ENCODE peak calls at places on chromosomes 13 and 19, in six cellular contexts. A, I, Y, J, S and V are unnamed samples. For H3K4me1, the result is how much of the 10 kb centered on the place peaks cover.

GRCh38 chr13:44197791-44198770 is 175.5 kb upstream of the SERP2 start:
- DNase-seq in I (no peak), S (peak), J (no peak), A (peak), Y (no peak), V (no peak)

GRCh38 chr13:79533781-79534400 is 52.9 kb downstream of the NDFIP2 start:
- DNase-seq in A (peak), J (no peak), S (no peak), I (no peak), Y (no peak), V (no peak)

GRCh38 chr19:32809754-32810153 is 59.8 kb downstream of the SLC7A9 start:
- DNase-seq in Y (no peak), A (no peak), J (no peak), I (no peak), S (no peak), V (no peak)

GRCh38 chr19:38551450-38551813 is 66.3 kb downstream of the MAP4K1 start:
- DNase-seq in Y (no peak), J (no peak), I (no peak), S (no peak), A (no peak), V (no peak)

GRCh38 chr19:33394006-33394722 is 20.7 kb downstream of the CEBPG start:
- DNase-seq in A (peak), S (peak), I (no peak), J (no peak), Y (peak), V (peak)

GRCh38 chr19:15417699-15418098 is 1.1 kb downstream of the AKAP8L start:
- DNase-seq in Y (no peak), S (peak), J (no peak), A (peak), I (peak), V (no peak)

GRCh38 chr19:49818691-49819331 is 722 bp downstream of the MED25 start:
- DNase-seq in A (no peak), S (no peak), Y (peak), J (no peak), I (no peak), V (no peak)

GRCh38 chr13:21538753-21539152 is 65.2 kb downstream of the MICU2 start:
- DNase-seq in A (no peak), S (no peak), Y (no peak), J (no peak), I (no peak), V (no peak)

GRCh38 chr13:33272531-33273124 is 12.9 kb downstream of the STARD13 start:
- DNase-seq in Y (no peak), S (peak), J (no peak), A (no peak), I (no peak), V (no peak)

GRCh38 chr13:109479534-109479933 is 306.8 kb downstream of the IRS2 start:
- DNase-seq in J (no peak), I (no peak), Y (no peak), S (no peak), A (no peak), V (no peak)

GRCh38 chr19:41373993-41374392 is 2.3 kb upstream of the TMEM91 start:
- DNase-seq in A (peak), J (no peak), S (no peak), Y (peak), I (no peak), V (peak)

GRCh38 chr13:101917475-101917810 is 465.0 kb downstream of the ITGBL1 start:
- DNase-seq in S (no peak), A (no peak), Y (no peak), J (no peak), I (no peak), V (no peak)

GRCh38 chr13:53405616-53406015 is 377.0 kb downstream of the OLFM4 start:
- DNase-seq in A (no peak), Y (no peak), I (peak), S (no peak), J (no peak), V (no peak)

GRCh38 chr19:38718747-38719543 is 25.3 kb downstream of the CAPN12 start:
- DNase-seq in Y (no peak), I (peak), S (no peak), J (no peak), A (peak), V (peak)

GRCh38 chr19:41589371-41589770 is 13.4 kb downstream of the CEACAM21 start:
- DNase-seq in Y (no peak), S (no peak), J (no peak), I (no peak), A (no peak), V (no peak)

GRCh38 chr13:111429064-111429558 is 108.7 kb downstream of the TEX29 start:
- DNase-seq in Y (no peak), I (peak), S (peak), A (peak), J (peak), V (no peak)

GRCh38 chr19:4393947-4394590 is 6.3 kb downstream of the SH3GL1 start:
- DNase-seq in I (peak), S (no peak), A (peak), Y (no peak), J (no peak), V (no peak)
- H3K4me1 ChIP-seq in I (under half), S (under half), A (under half), Y (under half), J (under half), V (under half)

GRCh38 chr19:43331435-43332010 is 22.0 kb upstream of the CD177 start:
- DNase-seq in A (no peak), Y (no peak), I (no peak), J (no peak), S (no peak), V (no peak)
- H3K4me1 ChIP-seq in A (under half), Y (under half), I (under half), J (under half), S (under half), V (under half)

GRCh38 chr19:47310323-47310722 is 662 bp downstream of the C5AR1 start:
- DNase-seq in J (no peak), A (no peak), S (no peak), I (no peak), Y (no peak), V (no peak)

GRCh38 chr19:47309608-47310007 is at the start of gene C5AR1:
- DNase-seq in J (no peak), S (no peak), I (no peak), Y (no peak), A (no peak), V (peak)

GRCh38 chr19:47312366-47313006 is 2.8 kb downstream of the C5AR1 start:
- DNase-seq in S (no peak), Y (no peak), J (no peak), A (no peak), I (no peak), V (no peak)

GRCh38 chr19:47309038-47309437 is 623 bp upstream of the C5AR1 start:
- DNase-seq in J (no peak), S (no peak), I (no peak), A (peak), Y (no peak), V (peak)

DNA sequence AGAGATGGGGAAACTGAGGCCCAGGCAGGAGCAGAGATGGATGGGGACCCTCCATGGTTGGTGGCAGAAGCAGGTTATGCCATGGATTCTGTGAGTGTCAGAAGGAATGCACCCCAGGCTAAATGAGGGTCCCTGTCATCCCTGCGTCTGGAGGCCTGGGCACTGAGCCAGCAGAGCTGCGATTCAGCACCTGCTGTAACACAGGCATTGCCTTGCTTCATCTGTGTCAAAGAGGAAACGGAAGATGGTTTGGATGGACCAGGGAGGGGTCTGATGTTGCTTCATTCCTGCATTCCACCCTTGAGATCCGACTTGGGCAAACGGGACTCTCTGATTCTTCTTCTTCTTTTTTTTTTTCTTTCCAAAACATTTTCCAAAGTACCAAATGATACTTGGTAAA is 1.2 kb downstream of the C5AR1 start:
- DNase-seq in Y (no peak), S (peak), J (no peak), I (no peak), A (peak), V (peak)
- H3K4me1 ChIP-seq in Y (under half), S (under half), J (under half), I (under half), A (under half), V (under half)

DNA sequence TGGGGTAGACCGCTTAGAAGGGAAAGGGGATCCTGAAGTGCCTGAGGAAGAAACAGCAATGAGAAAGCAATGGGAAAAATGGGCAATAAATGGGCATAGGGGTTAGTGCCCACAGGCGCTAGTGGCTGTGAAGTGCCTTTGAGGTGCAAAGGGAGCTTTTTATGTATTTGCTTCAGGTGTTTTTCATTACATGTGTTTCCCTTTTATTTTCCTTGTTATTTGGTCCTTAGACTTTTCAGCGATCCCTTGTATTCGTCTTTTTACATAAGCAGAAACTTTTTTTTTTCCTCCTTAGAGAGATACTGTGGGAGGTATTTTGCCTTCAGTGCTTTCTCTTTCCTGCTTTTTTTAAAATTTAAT is 19.6 kb downstream of the NFIX start:
- DNase-seq in A (no peak), Y (no peak), I (no peak), J (no peak), S (peak), V (no peak)
- H3K4me1 ChIP-seq in A (under half), Y (under half), I (under half), J (under half), S (half or more), V (under half)

DNA sequence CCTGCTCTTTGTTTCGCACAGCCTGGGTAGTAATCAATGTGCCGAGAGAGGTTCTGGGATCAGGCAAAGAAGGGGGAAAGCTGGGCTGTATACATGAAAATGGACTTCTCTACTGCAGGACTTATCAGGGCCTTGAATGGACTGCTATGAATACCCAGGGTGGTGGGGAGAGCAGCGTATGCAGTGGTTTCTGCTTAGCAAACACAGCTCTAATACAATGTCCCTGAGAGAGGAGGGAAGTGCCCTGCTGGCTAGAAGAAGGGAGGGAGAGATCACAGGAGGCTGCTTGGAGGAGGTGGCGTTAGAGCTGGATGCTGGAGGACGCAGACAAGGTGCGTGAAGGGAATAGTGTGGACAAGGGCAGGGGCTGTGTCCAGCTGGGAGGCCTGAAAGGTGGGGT is 116.1 kb downstream of the PTPRS start:
- DNase-seq in I (no peak), Y (no peak), A (no peak), J (no peak), S (no peak), V (no peak)
- H3K4me1 ChIP-seq in I (under half), Y (under half), A (under half), J (under half), S (under half), V (under half)

DNA sequence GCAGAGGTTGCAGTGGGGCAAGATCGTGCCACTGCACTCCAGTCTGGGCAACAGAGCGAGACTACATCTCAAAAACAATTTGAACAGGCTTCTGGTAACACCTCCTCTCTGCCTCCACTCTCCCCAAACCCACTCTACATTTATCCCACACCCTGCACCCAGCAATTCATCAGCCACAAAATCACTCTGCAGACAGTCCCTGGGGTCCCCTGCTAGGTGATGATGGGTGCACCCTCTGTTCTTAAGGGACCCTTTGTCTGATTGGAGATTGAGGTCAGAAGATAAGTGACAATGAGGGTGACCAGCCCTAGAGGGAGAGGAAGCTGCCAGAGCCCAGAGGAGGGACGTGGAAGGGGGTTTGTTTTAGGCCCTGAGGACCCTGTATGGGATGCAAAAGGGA is 2.2 kb downstream of the BCL3 start:
- DNase-seq in A (no peak), I (no peak), J (no peak), S (no peak), Y (no peak), V (no peak)
- H3K4me1 ChIP-seq in A (under half), I (under half), J (under half), S (half or more), Y (under half), V (under half)

GRCh38 chr13:113138792-113139551 is 16.4 kb downstream of the F10 start:
- DNase-seq in I (no peak), A (peak), Y (no peak), J (no peak), S (no peak), V (no peak)
- H3K4me1 ChIP-seq in I (under half), A (under half), Y (under half), J (under half), S (under half), V (under half)

DNA sequence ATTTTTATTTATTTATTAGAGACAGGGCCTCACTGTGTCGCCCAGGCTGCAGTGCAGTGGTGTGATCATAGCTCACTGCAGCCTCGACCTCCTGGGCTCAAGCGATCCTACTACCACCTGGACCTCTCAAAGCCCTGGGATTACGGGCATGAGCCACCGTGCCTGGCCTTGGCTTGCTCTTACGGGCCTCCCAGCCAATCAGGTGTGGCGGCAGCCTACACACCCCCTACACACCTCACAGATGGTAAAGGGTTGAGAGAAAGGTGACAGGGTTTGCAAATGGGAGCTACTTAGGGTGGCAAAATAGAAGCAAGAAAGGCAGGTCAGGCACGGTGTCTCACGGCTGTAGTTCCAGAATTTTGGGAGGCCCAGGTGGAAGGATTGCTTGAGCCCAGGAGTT is 1.0 kb upstream of the ZBTB32 start:
- DNase-seq in S (no peak), J (no peak), A (no peak), Y (no peak), I (peak), V (no peak)
- H3K4me1 ChIP-seq in S (under half), J (under half), A (under half), Y (under half), I (under half), V (under half)

GRCh38 chr19:13027557-13027956 is 32.3 kb downstream of the NFIX start:
- DNase-seq in I (no peak), Y (no peak), S (no peak), A (no peak), J (no peak), V (peak)

GRCh38 chr19:13029893-13030292 is 34.6 kb downstream of the NFIX start:
- DNase-seq in Y (no peak), J (peak), A (no peak), I (no peak), S (peak), V (peak)

GRCh38 chr19:13028027-13028426 is 32.8 kb downstream of the NFIX start:
- DNase-seq in S (no peak), Y (no peak), A (no peak), I (no peak), J (no peak), V (peak)

GRCh38 chr19:13027031-13027430 is 31.8 kb downstream of the NFIX start:
- DNase-seq in J (no peak), A (no peak), Y (no peak), I (no peak), S (no peak), V (no peak)

DNA sequence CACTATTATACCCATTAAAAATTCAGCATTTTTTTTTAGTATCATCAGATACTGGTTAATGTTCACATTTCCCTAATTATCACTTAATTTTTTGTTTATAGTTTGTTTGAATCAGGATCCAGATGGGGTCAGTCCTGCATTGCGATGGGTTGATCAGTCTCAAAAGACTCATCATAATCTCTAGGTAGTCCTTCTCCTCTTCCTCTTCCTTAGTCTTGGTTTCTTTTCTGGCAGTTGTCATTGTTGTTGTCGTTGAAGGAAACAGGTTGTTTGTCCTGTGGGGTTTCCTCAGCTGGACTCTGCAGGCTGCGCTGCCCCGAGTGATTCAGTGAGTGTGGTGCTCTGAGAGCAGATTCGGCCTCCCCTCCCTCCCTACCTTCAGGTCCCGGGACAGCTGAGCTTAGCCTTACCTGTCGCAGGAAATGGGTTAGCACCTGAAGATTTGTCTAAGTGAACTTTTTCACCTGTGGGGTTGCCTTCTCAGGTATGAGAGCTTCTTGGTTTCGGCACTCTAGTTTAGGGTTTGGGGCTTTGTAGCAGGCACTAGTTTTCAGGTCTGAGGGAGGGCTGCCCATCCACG is 34.1 kb downstream of the NFIX start:
- DNase-seq in S (no peak), Y (no peak), A (no peak), I (no peak), J (no peak), V (no peak)
- H3K4me1 ChIP-seq in S (half or more), Y (under half), A (under half), I (under half), J (under half), V (under half)